ENCODE peak calls at places on chromosomes 6 and 20, in six cellular contexts. One of them, this sample, is unnamed.

GRCh38 chr6:37279366-37280134 is 21.6 kb upstream of the TMEM217 start:
- DNase-seq in A549: no peak
- DNase-seq in endothelial cell of umbilical vein: no peak
- DNase-seq in Peyer's patch: no peak
- DNase-seq in ovary: no peak
- DNase-seq in stomach: no peak
- DNase-seq in this sample: no peak

GRCh38 chr20:52481443-52481842 is 289.9 kb upstream of the ZFP64 start:
- DNase-seq in stomach: no peak
- DNase-seq in ovary: no peak
- DNase-seq in A549: no peak
- DNase-seq in endothelial cell of umbilical vein: peak; percentile 26
- DNase-seq in Peyer's patch: no peak
- DNase-seq in this sample: no peak

GRCh38 chr20:45946149-45946970 is 11.9 kb downstream of the PCIF1 start:
- DNase-seq in A549: no peak
- DNase-seq in Peyer's patch: no peak
- DNase-seq in stomach: peak; percentile 51
- DNase-seq in ovary: peak; percentile 78
- DNase-seq in endothelial cell of umbilical vein: no peak
- DNase-seq in this sample: peak; percentile 93

GRCh38 chr6:111854683-111855082 is 18.6 kb downstream of the FYN start:
- DNase-seq in Peyer's patch: no peak
- DNase-seq in endothelial cell of umbilical vein: no peak
- DNase-seq in stomach: no peak
- DNase-seq in ovary: no peak
- DNase-seq in A549: no peak
- DNase-seq in this sample: no peak

GRCh38 chr20:53162251-53162835 is 190.2 kb downstream of the TSHZ2 start:
- DNase-seq in A549: peak; percentile 18
- DNase-seq in Peyer's patch: no peak
- DNase-seq in stomach: no peak
- DNase-seq in endothelial cell of umbilical vein: no peak
- DNase-seq in ovary: peak; percentile 33
- DNase-seq in this sample: no peak

GRCh38 chr6:52046456-52046855 is 41.0 kb downstream of the PKHD1 start:
- DNase-seq in A549: no peak
- DNase-seq in ovary: no peak
- DNase-seq in Peyer's patch: no peak
- DNase-seq in endothelial cell of umbilical vein: no peak
- DNase-seq in stomach: no peak
- DNase-seq in this sample: no peak

GRCh38 chr20:61745397-61746146 is 320.1 kb downstream of the TAF4 start:
- DNase-seq in Peyer's patch: no peak
- DNase-seq in stomach: no peak
- DNase-seq in endothelial cell of umbilical vein: no peak
- DNase-seq in A549: no peak
- DNase-seq in ovary: no peak
- DNase-seq in this sample: no peak

GRCh38 chr6:32327103-32327502 is 44.6 kb downstream of the TSBP1 start:
- DNase-seq in Peyer's patch: no peak
- DNase-seq in ovary: no peak
- DNase-seq in A549: no peak
- DNase-seq in endothelial cell of umbilical vein: no peak
- DNase-seq in stomach: no peak
- DNase-seq in this sample: no peak

GRCh38 chr20:51712501-51713212 is 55.5 kb downstream of the ATP9A start:
- DNase-seq in endothelial cell of umbilical vein: peak; percentile 23
- DNase-seq in stomach: no peak
- DNase-seq in ovary: no peak
- DNase-seq in Peyer's patch: no peak
- DNase-seq in A549: peak; percentile 49
- DNase-seq in this sample: no peak

GRCh38 chr6:21279619-21280018 is 313.9 kb upstream of the SOX4 start:
- DNase-seq in endothelial cell of umbilical vein: no peak
- DNase-seq in A549: no peak
- DNase-seq in ovary: no peak
- DNase-seq in Peyer's patch: no peak
- DNase-seq in stomach: no peak
- DNase-seq in this sample: no peak

GRCh38 chr6:106677282-106677681 is 47.9 kb downstream of the QRSL1 start:
- DNase-seq in Peyer's patch: no peak
- DNase-seq in stomach: no peak
- DNase-seq in A549: no peak
- DNase-seq in endothelial cell of umbilical vein: no peak
- DNase-seq in ovary: no peak
- DNase-seq in this sample: no peak

GRCh38 chr6:32176476-32177181 is 745 bp upstream of the AGPAT1 start:
- DNase-seq in ovary: no peak
- DNase-seq in stomach: no peak
- DNase-seq in endothelial cell of umbilical vein: no peak
- DNase-seq in A549: no peak
- DNase-seq in Peyer's patch: no peak
- DNase-seq in this sample: no peak

GRCh38 chr6:43851204-43851855 is 81.3 kb downstream of the VEGFA start:
- DNase-seq in endothelial cell of umbilical vein: no peak
- DNase-seq in A549: no peak
- DNase-seq in stomach: no peak
- DNase-seq in ovary: no peak
- DNase-seq in Peyer's patch: no peak
- DNase-seq in this sample: no peak

GRCh38 chr6:1524040-1524480 is 85.7 kb upstream of the FOXC1 start:
- DNase-seq in A549: peak; percentile 32
- DNase-seq in ovary: peak; percentile 83
- DNase-seq in Peyer's patch: peak; percentile 86
- DNase-seq in stomach: peak; percentile 29
- DNase-seq in endothelial cell of umbilical vein: peak; percentile 58
- DNase-seq in this sample: peak; percentile 42

GRCh38 chr20:50977066-50978045 is 18.7 kb downstream of the MOCS3 start:
- DNase-seq in stomach: no peak
- DNase-seq in endothelial cell of umbilical vein: no peak
- DNase-seq in A549: no peak
- DNase-seq in ovary: no peak
- DNase-seq in Peyer's patch: no peak
- DNase-seq in this sample: peak; percentile 70

GRCh38 chr6:100378576-100378975 is 86.1 kb downstream of the SIM1 start:
- DNase-seq in ovary: no peak
- DNase-seq in Peyer's patch: no peak
- DNase-seq in stomach: no peak
- DNase-seq in endothelial cell of umbilical vein: no peak
- DNase-seq in A549: no peak
- DNase-seq in this sample: no peak

GRCh38 chr6:7721654-7722053 is 4.2 kb upstream of the BMP6 start:
- DNase-seq in endothelial cell of umbilical vein: peak; percentile 62
- DNase-seq in stomach: no peak
- DNase-seq in ovary: no peak
- DNase-seq in Peyer's patch: no peak
- DNase-seq in A549: peak; percentile 22
- DNase-seq in this sample: no peak

GRCh38 chr6:159134701-159135364 is 34.4 kb upstream of the FNDC1 start:
- DNase-seq in Peyer's patch: no peak
- DNase-seq in endothelial cell of umbilical vein: peak; percentile 62
- DNase-seq in A549: peak; percentile 38
- DNase-seq in ovary: no peak
- DNase-seq in stomach: peak; percentile 80
- DNase-seq in this sample: no peak

GRCh38 chr6:106381871-106382270 is 21.4 kb downstream of the CRYBG1 start:
- DNase-seq in endothelial cell of umbilical vein: no peak
- DNase-seq in A549: no peak
- DNase-seq in ovary: no peak
- DNase-seq in Peyer's patch: no peak
- DNase-seq in stomach: no peak
- DNase-seq in this sample: no peak

DNA sequence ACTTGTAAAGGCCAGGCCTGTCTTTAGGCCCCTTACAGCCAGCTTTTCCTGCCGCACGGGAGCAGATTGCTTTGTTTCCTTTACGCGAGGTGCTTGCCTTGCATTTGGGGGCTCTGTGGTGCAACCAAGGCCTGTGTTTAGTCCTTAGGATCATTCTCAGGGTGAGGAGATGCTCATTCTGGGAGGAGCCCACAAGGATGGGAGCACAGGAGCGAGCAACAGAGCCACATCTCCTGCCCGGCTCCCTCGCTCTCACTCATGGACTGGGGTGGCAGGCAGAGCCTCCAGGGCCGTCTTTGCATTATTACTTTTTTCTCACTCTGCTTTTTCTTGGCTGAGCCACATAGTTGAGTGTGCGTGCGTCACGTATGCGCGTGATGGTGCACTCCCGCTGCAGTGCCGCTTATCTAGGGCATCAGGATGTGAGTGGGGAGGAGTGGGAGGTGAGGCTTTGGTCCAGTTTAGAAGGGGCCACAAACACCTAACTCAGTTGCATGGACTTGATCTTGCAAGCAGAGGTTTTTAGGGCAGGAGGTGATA is 19.1 kb downstream of the DYNLRB1 start:
- DNase-seq in ovary: no peak
- DNase-seq in Peyer's patch: peak; percentile 10
- DNase-seq in stomach: no peak
- DNase-seq in A549: no peak
- DNase-seq in endothelial cell of umbilical vein: no peak
- DNase-seq in this sample: no peak
- TF ChIP-seq POLR2A in ovary: no peak
- TF ChIP-seq POLR2A in Peyer's patch: no peak
- TF ChIP-seq POLR2A in stomach: no peak
- TF ChIP-seq POLR2A in A549: no peak
- TF ChIP-seq POLR2A in endothelial cell of umbilical vein: no peak
- TF ChIP-seq POLR2A in this sample: no peak

GRCh38 chr20:5590899-5591298 is 159.3 kb upstream of the SHLD1 start:
- DNase-seq in stomach: no peak
- DNase-seq in A549: no peak
- DNase-seq in endothelial cell of umbilical vein: no peak
- DNase-seq in ovary: no peak
- DNase-seq in Peyer's patch: no peak
- DNase-seq in this sample: no peak

GRCh38 chr20:5592165-5592564 is 158.0 kb upstream of the SHLD1 start:
- DNase-seq in ovary: no peak
- DNase-seq in stomach: no peak
- DNase-seq in endothelial cell of umbilical vein: no peak
- DNase-seq in A549: no peak
- DNase-seq in Peyer's patch: no peak
- DNase-seq in this sample: no peak

GRCh38 chr20:5596401-5597193 is 153.6 kb upstream of the SHLD1 start:
- DNase-seq in endothelial cell of umbilical vein: no peak
- DNase-seq in stomach: no peak
- DNase-seq in Peyer's patch: no peak
- DNase-seq in ovary: no peak
- DNase-seq in A549: no peak
- DNase-seq in this sample: no peak

GRCh38 chr20:5595744-5596143 is 154.5 kb upstream of the SHLD1 start:
- DNase-seq in endothelial cell of umbilical vein: no peak
- DNase-seq in stomach: no peak
- DNase-seq in ovary: no peak
- DNase-seq in A549: no peak
- DNase-seq in Peyer's patch: no peak
- DNase-seq in this sample: no peak

GRCh38 chr20:5592823-5593761 is 157.1 kb upstream of the SHLD1 start:
- DNase-seq in A549: no peak
- DNase-seq in ovary: no peak
- DNase-seq in endothelial cell of umbilical vein: no peak
- DNase-seq in Peyer's patch: no peak
- DNase-seq in stomach: no peak
- DNase-seq in this sample: no peak
- H3K4me3 ChIP-seq in A549: no peak overlapping the region
- H3K4me3 ChIP-seq in ovary: no peak overlapping the region
- H3K4me3 ChIP-seq in endothelial cell of umbilical vein: no peak overlapping the region
- H3K4me3 ChIP-seq in Peyer's patch: no peak overlapping the region
- H3K4me3 ChIP-seq in stomach: no peak overlapping the region
- H3K4me3 ChIP-seq in this sample: no peak overlapping the region

DNA sequence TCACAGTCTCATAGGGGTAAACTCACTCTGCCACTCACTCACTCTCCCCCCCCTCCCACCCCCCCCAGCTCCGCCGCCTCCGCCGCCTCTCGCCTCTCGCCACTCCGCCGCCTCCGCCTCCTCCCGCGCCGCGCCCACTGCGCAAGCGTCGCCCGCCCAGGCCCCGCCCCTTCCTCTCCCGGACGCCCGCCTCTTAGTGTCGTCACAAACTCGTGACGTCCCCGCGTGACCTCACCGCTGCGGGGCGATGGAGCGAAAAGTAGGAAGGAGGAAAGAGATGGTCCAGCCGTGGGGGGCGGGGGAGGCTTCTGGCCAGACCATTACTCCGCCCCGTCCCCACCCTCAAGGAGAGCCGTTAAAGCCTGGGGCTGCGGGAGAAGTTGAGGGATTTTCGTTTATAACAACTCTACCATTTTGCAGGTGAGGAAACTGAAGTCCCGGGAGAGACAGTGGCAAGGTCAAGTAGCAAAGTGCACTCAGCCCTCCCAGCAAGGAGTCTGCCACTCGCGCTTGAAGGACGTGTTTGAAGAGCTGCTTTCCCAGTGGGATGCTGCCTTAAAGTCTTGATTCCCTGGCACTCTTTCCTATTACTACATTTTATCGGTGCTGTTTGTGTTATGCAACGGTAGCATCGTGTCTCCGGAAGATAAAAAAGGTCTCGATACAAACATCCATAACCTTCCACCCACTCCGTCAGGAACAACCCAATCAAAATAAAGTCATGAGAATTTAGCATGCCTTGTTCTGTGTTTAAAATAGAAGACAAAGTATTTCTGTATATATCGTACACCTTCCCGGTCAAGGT is at the start of gene ILRUN:
- DNase-seq in Peyer's patch: peak; percentile 99
- DNase-seq in stomach: peak; percentile 98
- DNase-seq in ovary: peak; percentile 98
- DNase-seq in A549: peak; percentile 72
- DNase-seq in endothelial cell of umbilical vein: peak; percentile 94
- DNase-seq in this sample: peak; percentile 99
- TF ChIP-seq POLR2A in Peyer's patch: peak; percentile 86
- TF ChIP-seq POLR2A in stomach: no peak
- TF ChIP-seq POLR2A in ovary: peak; percentile 88
- TF ChIP-seq POLR2A in A549: peak; percentile 36
- TF ChIP-seq POLR2A in endothelial cell of umbilical vein: peak; percentile 45
- TF ChIP-seq POLR2A in this sample: peak; percentile 46

GRCh38 chr6:24069546-24069945 is 56.5 kb upstream of the NRSN1 start:
- DNase-seq in Peyer's patch: no peak
- DNase-seq in A549: no peak
- DNase-seq in endothelial cell of umbilical vein: no peak
- DNase-seq in ovary: no peak
- DNase-seq in stomach: no peak
- DNase-seq in this sample: no peak

DNA sequence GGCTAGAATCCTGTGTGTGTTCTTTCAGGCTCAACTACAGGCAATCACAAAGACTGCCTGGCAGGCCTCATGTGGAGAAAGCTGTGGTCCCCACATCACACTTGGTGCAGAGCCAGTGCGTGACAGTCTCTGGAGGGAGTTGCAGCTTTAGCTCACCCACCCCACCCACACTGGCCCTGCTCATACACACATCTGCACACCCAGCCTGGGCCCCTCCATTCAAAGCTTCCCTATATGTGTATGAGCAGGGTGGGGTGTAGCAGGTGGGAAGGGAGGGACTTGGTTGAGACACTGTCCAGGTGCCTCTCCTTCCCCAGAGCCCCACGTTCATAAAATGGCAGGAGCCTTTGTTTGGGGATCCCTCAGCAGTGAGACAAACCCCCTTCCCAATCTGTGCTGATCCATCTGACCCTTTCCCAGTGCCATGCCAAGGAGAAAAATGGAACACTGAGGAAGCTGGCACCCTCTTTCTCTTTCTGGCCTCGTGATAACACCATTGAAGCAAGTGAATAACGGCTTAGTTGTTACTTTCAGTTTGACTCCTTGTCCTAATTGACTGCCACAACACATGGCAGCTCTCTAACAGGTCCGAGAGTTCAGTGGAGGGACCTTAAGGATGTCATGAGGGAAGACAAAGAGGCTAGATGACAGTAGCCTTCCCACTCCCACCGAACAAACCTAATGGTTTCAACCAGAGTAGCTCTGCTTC is 53.8 kb upstream of the NRSN1 start:
- DNase-seq in ovary: no peak
- DNase-seq in A549: no peak
- DNase-seq in Peyer's patch: no peak
- DNase-seq in stomach: no peak
- DNase-seq in endothelial cell of umbilical vein: no peak
- DNase-seq in this sample: no peak
- H3K4me3 ChIP-seq in ovary: no peak overlapping the region
- H3K4me3 ChIP-seq in A549: no peak overlapping the region
- H3K4me3 ChIP-seq in Peyer's patch: no peak overlapping the region
- H3K4me3 ChIP-seq in stomach: no peak overlapping the region
- H3K4me3 ChIP-seq in endothelial cell of umbilical vein: no peak overlapping the region
- H3K4me3 ChIP-seq in this sample: no peak overlapping the region

This sample was measured in lower leg skin.